ENCODE peak calls at places on chromosomes 11 and 22, in five cellular contexts. R is SK-N-SH, B is HCT116, J is HepG2, F is GM12878. U is an unnamed sample.

GRCh38 chr11:43691332-43691731 is 10.8 kb downstream of the HSD17B12 start:
- DNase-seq in R (no peak), F (no peak), J (no peak), B (no peak), U (no peak)

GRCh38 chr11:9982796-9983579 is 311.0 kb downstream of the SBF2 start:
- DNase-seq in B (peak), F (no peak), J (peak), R (no peak), U (peak)

GRCh38 chr11:114566273-114566672 is 6.6 kb upstream of the NXPE1 start:
- DNase-seq in R (no peak), J (no peak), B (no peak), F (no peak), U (peak)

GRCh38 chr11:4577761-4578160 is 3.8 kb upstream of the OR52I2 start:
- DNase-seq in J (no peak), F (no peak), B (no peak), R (no peak), U (no peak)

GRCh38 chr11:33258631-33259184 is 1.5 kb downstream of the HIPK3 start:
- DNase-seq in R (no peak), F (no peak), J (peak), B (no peak), U (no peak)

GRCh38 chr22:28710112-28710888 is 30.7 kb upstream of the TTC28 start:
- DNase-seq in R (peak), B (no peak), J (peak), F (no peak), U (no peak)

GRCh38 chr11:124285610-124286344 is 28.0 kb downstream of the OR8D1 start:
- DNase-seq in J (no peak), B (no peak), R (no peak), F (no peak), U (no peak)

GRCh38 chr11:92770981-92771380 is 198.5 kb upstream of the MTNR1B start:
- DNase-seq in J (no peak), R (no peak), F (no peak), B (no peak), U (no peak)

GRCh38 chr11:68337399-68337835 is 25.0 kb downstream of the LRP5 start:
- DNase-seq in R (no peak), F (no peak), B (no peak), J (no peak), U (no peak)

GRCh38 chr11:76638267-76639197 is 32.0 kb downstream of the LRRC32 start:
- DNase-seq in F (no peak), B (no peak), R (no peak), J (no peak), U (no peak)

GRCh38 chr11:4641501-4641900 is 2.3 kb upstream of the OR51E1 start:
- DNase-seq in J (no peak), F (no peak), B (no peak), R (no peak), U (no peak)

GRCh38 chr11:19963697-19964340 is 196.5 kb downstream of the DBX1 start:
- DNase-seq in R (no peak), B (no peak), J (no peak), F (no peak), U (no peak)

GRCh38 chr22:30192427-30192826 is 54.1 kb downstream of the LIF start:
- DNase-seq in F (no peak), J (no peak), R (no peak), B (no peak), U (no peak)

GRCh38 chr11:86116996-86117705 is 48.3 kb upstream of the PICALM start:
- DNase-seq in F (no peak), B (no peak), J (no peak), R (no peak), U (no peak)

GRCh38 chr22:49036513-49036912 is 791.2 kb downstream of the BRD1 start:
- DNase-seq in F (no peak), J (no peak), R (no peak), B (no peak), U (no peak)

GRCh38 chr11:62880231-62880802 is 379 bp upstream of the SLC3A2 start:
- DNase-seq in J (no peak), R (no peak), F (no peak), B (no peak), U (no peak)

GRCh38 chr11:11480951-11481350 is 127.9 kb upstream of the CSNK2A3 start:
- DNase-seq in B (no peak), J (no peak), F (no peak), R (no peak), U (no peak)

GRCh38 chr22:49300241-49300640 is 527.4 kb downstream of the BRD1 start:
- DNase-seq in F (no peak), J (no peak), B (no peak), R (no peak), U (no peak)

GRCh38 chr11:31366795-31367194 is 2.7 kb downstream of the DCDC1 start:
- DNase-seq in B (no peak), F (no peak), J (no peak), R (no peak), U (no peak)

GRCh38 chr11:76658231-76658630 is 12.3 kb downstream of the LRRC32 start:
- DNase-seq in F (no peak), R (no peak), B (no peak), J (no peak), U (no peak)

GRCh38 chr22:19730662-19731360 is 7.5 kb downstream of the GP1BB start:
- DNase-seq in J (peak), B (peak), R (peak), F (no peak), U (peak)

GRCh38 chr11:61752117-61752924 is at the start of gene MYRF:
- DNase-seq in B (no peak), F (no peak), R (peak), J (no peak), U (no peak)

GRCh38 chr11:102762414-102762813 is 18.0 kb downstream of the MMP10 start:
- DNase-seq in F (no peak), J (no peak), B (no peak), R (no peak), U (no peak)

GRCh38 chr11:102757823-102758549 is 22.4 kb downstream of the MMP10 start:
- DNase-seq in F (no peak), R (no peak), J (no peak), B (no peak), U (no peak)

GRCh38 chr11:102763440-102763839 is 17.0 kb downstream of the MMP10 start:
- DNase-seq in F (no peak), J (no peak), B (no peak), R (no peak), U (no peak)

GRCh38 chr11:102761646-102762238 is 18.7 kb downstream of the MMP10 start:
- DNase-seq in B (no peak), R (no peak), F (no peak), J (no peak), U (no peak)

GRCh38 chr11:102760355-102761035 is 19.9 kb downstream of the MMP10 start:
- DNase-seq in F (no peak), J (no peak), B (peak), R (no peak), U (no peak)
- TF ChIP-seq YY1 in F (no peak), J (no peak), B (no peak), R (no peak), U (no peak)

DNA sequence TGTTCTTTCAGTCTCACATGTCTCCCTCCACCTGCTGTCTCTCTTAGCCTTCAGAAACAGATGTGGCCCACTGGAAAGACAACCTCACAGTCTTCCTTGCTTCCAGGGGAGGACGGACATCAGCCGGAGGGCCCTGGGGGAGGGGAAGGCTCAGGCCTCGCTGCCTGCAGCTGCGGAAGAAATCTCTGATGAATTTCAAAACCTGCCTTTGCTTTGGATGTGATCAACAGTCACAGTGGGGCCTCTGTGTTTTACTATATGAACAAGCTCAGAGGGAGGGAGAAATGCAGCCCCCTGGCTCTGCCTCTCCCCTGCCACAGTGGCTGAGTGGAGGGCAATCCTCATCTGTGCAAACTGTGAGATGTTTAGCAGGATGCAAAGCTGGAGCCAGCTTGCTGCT is 282.8 kb downstream of the NTM start:
- DNase-seq in R (no peak), F (no peak), J (no peak), B (no peak), U (no peak)
- TF ChIP-seq YY1 in R (no peak), F (no peak), J (no peak), B (no peak), U (no peak)

DNA sequence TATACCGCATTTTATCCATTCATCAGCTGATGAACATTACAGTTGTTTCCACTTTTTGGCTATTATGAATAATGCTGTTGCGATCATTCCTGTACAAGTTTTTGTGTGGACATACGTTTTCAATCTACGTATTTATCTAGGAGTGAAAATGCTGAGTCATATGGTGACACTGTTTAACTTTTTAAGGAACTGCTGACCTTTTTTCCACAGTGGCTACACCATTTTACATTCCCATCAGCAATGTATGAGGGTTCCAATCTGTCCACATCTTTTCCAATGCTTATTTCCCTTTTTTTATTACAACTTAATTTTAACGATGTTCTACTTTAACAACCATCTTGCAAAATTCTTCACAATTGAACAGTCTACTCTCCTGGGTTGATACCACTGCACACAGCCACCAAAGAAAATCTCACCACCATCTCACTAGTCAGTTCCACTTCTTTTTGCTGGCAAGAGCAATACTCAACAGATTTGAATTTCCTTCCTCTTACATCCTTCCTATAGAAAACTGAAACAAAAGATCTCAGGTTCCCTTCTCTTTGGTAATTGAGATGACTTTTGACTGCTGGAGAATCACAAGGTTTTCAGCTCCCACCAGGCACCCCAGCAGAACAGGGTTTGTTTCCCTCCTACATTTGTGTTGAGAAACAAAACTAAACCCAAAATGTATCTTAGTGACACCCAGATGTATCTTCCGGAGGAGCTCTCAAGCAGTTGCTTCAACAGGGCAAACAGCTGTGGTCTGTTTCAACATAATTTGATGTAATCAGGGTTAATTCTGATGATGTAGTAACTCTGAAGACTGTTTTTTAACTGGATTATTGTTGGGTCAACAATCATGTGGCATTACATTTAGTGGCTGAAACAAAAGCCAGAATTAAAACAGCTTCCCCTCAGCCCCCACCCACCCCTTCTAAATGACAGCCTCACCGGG is 7.0 kb upstream of the GAB2 start:
- DNase-seq in F (peak), J (no peak), B (no peak), R (peak), U (no peak)
- TF ChIP-seq YY1 in F (no peak), J (no peak), B (no peak), R (no peak), U (no peak)

DNA sequence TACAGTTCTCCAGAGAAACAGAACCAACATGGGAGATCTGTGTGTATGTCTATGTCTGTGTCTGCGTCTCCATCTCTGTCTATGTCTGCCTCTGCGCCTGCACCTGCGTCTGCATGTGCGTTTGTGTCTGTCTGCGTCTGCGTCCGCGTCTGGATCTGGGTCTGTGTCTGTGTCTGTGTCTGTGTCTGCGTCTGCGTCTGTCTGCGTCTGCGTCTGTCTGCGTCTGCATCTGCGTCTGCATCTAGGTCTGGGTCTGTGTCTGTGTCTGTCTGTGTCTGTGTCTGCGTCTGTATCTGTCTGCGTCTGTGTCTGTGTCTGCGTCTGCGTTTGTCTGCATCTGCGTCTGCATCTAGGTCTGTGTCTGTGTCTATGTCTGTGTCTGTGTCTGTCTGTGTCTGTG is 88.4 kb upstream of the SLC22A12 start:
- DNase-seq in F (no peak), J (no peak), R (peak), B (no peak), U (no peak)
- TF ChIP-seq YY1 in F (no peak), J (no peak), R (no peak), B (no peak), U (no peak)

DNA sequence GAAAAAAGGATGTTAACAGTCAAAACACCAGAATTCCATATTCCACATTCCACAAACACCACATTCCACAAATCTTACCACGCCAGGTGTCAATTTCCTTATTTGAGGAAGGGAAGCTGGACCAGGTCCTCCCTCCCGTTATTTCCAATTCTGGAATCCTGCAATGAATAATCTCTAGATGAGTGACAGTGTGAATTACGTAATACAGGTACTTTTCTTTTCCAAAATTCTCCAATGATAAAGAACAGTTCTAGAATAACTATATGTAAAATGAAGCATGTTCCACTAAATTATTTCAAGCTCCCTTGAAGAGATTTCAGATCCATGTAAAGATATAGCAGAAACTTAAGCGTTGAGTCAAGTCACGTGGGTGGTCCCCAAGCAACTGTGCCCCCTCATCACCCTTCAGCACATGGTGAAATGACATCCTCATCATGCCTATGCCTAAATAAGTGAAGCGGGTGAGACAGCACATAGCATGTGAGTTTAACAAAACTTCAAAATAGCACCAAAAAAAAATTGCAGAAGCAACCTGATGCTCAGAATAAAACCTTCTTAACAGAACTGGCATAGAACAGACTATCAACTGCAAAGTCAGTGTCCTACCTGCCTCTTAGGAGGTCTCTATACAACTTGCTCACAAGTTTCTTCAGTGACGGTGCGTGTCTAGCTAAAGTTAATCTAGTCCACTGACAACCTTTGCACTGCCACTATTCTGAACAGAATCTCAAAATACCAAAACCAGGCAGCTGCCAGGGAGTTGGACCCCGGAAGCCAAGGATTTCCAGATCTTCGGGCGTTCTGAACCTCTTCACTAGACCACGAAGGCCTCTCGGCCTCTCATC is 875 bp downstream of the NFRKB start:
- DNase-seq in R (no peak), F (no peak), B (no peak), J (no peak), U (no peak)
- TF ChIP-seq YY1 in R (no peak), F (no peak), B (no peak), J (no peak), U (no peak)